ENCODE peak calls at places on chromosome 6, in seven cellular contexts. B is astrocyte of the spinal cord, H is endothelial cell, S is tibial nerve, K is WERI-Rb-1, R is IMR-90, F is Panc1. N is an unnamed sample.

GRCh38 chr6:1739220-1739619 is 129.5 kb downstream of the FOXC1 start:
- DNase-seq in B (no peak), H (no peak), S (no peak), K (no peak), R (no peak), F (no peak), N (no peak)

GRCh38 chr6:140436023-140436811 is 1061.8 kb upstream of the CITED2 start:
- DNase-seq in B (peak; percentile 86), H (no peak), S (no peak), K (no peak), R (peak; percentile 67), F (no peak), N (no peak)

GRCh38 chr6:33742092-33742491 is 4.6 kb downstream of the IP6K3 start:
- DNase-seq in B (no peak), H (no peak), S (no peak), K (no peak), R (no peak), F (no peak), N (no peak)

GRCh38 chr6:131954099-131954774 is 3.1 kb upstream of the CCN2 start:
- DNase-seq in B (no peak), H (no peak), S (no peak), K (no peak), R (peak; percentile 54), F (peak; percentile 52), N (no peak)

GRCh38 chr6:154462425-154462824 is 48.1 kb downstream of the CNKSR3 start:
- DNase-seq in B (no peak), H (no peak), S (no peak), K (no peak), R (no peak), F (no peak), N (no peak)

GRCh38 chr6:123321020-123321419 is 315.7 kb downstream of the TRDN start:
- DNase-seq in B (no peak), H (no peak), S (no peak), K (no peak), R (no peak), F (no peak), N (no peak)

GRCh38 chr6:34181903-34182302 is 36.0 kb upstream of the GRM4 start:
- DNase-seq in B (no peak), H (no peak), S (no peak), K (no peak), R (no peak), F (no peak), N (no peak)

GRCh38 chr6:111015656-111016190 is 33.9 kb downstream of the RPF2 start:
- DNase-seq in B (no peak), H (no peak), S (no peak), K (peak; percentile 36), R (no peak), F (no peak), N (no peak)

GRCh38 chr6:156699017-156699421 is 78.2 kb upstream of the ARID1B start:
- DNase-seq in B (peak; percentile 82), H (no peak), S (no peak), K (no peak), R (peak; percentile 91), F (no peak), N (no peak)

GRCh38 chr6:166736606-166737005 is 109.6 kb upstream of the RPS6KA2 start:
- DNase-seq in B (peak; percentile 65), H (no peak), S (no peak), K (no peak), R (peak; percentile 59), F (peak; percentile 42), N (no peak)

GRCh38 chr6:82872092-82872635 is 193.5 kb downstream of the UBE3D start:
- DNase-seq in B (no peak), H (no peak), S (no peak), K (no peak), R (no peak), F (no peak), N (no peak)

GRCh38 chr6:100818066-100818465 is 63.1 kb downstream of the ASCC3 start:
- DNase-seq in B (no peak), H (no peak), S (no peak), K (no peak), R (peak; percentile 13), F (no peak), N (no peak)

GRCh38 chr6:474454-475185 is 83.1 kb downstream of the IRF4 start:
- DNase-seq in B (no peak), H (peak; percentile 23), S (no peak), K (no peak), R (no peak), F (no peak), N (no peak)

GRCh38 chr6:112349915-112350314 is 2.8 kb downstream of the RFPL4B start:
- DNase-seq in B (no peak), H (no peak), S (no peak), K (no peak), R (no peak), F (no peak), N (no peak)

GRCh38 chr6:63372951-63373533 is 53.3 kb upstream of the LGSN start:
- DNase-seq in B (no peak), H (no peak), S (no peak), K (no peak), R (peak; percentile 13), F (no peak), N (no peak)

GRCh38 chr6:109453594-109454482 is 1.7 kb downstream of the MICAL1 start:
- DNase-seq in B (no peak), H (no peak), S (no peak), K (no peak), R (no peak), F (no peak), N (peak; percentile 89)

GRCh38 chr6:159513074-159513473 is 180.0 kb downstream of the SOD2 start:
- DNase-seq in B (no peak), H (no peak), S (no peak), K (no peak), R (no peak), F (no peak), N (no peak)

GRCh38 chr6:163533443-163533842 is 118.9 kb downstream of the QKI start:
- DNase-seq in B (peak; percentile 91), H (no peak), S (no peak), K (no peak), R (peak; percentile 97), F (no peak), N (no peak)

GRCh38 chr6:116127771-116128493 is 2.0 kb upstream of the COL10A1 start:
- DNase-seq in B (peak; percentile 17), H (no peak), S (no peak), K (no peak), R (peak; percentile 39), F (no peak), N (no peak)

GRCh38 chr6:75103411-75103810 is 102.4 kb downstream of the COL12A1 start:
- DNase-seq in B (no peak), H (no peak), S (no peak), K (no peak), R (no peak), F (no peak), N (no peak)

DNA sequence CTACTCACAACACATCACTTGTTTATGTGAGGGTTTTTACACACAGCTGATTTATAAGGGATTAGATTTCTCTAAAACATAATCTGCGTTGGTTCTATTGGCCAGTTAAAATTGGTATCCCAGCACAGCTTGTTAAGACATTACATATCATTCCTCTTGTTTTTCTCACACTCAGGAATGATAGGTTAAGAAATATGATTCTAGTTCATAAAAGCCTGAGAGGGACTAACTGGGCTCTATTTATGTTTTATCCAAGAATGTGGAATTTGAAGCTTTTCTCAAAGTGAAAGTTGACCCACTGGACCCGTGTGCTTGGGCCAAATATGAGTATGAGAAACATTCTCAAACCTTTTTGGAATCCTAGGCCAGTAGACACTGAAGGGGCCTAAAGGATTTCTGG is 117.3 kb downstream of the TMEM170B start:
- DNase-seq in B (peak; percentile 70), H (no peak), S (no peak), K (no peak), R (peak; percentile 81), F (no peak), N (no peak)
- TF ChIP-seq CTCF in B (no peak), H (no peak), S (no peak), K (no peak), R (no peak), F (no peak), N (no peak)

GRCh38 chr6:7169296-7169721 is 61.5 kb downstream of the RREB1 start:
- DNase-seq in B (no peak), H (no peak), S (peak; percentile 33), K (no peak), R (no peak), F (no peak), N (no peak)
- TF ChIP-seq CTCF in B (no peak), H (no peak), S (no peak), K (no peak), R (no peak), F (no peak), N (no peak)

GRCh38 chr6:30763618-30764489 is 19.5 kb upstream of the IER3 start:
- DNase-seq in B (peak; percentile 84), H (no peak), S (no peak), K (peak; percentile 76), R (peak; percentile 54), F (no peak), N (no peak)
- TF ChIP-seq CTCF in B (no peak), H (no peak), S (no peak), K (peak; percentile 25), R (peak; percentile 21), F (no peak), N (no peak)

GRCh38 chr6:36927691-36928546 is 26.6 kb upstream of the PI16 start:
- DNase-seq in B (no peak), H (no peak), S (no peak), K (no peak), R (peak; percentile 39), F (no peak), N (peak; percentile 18)
- TF ChIP-seq CTCF in B (no peak), H (no peak), S (no peak), K (no peak), R (no peak), F (no peak), N (no peak)

GRCh38 chr6:30358340-30358679 is 13.4 kb downstream of the RPP21 start:
- DNase-seq in B (no peak), H (no peak), S (no peak), K (no peak), R (peak; percentile 6), F (no peak), N (no peak)
- TF ChIP-seq CTCF in B (no peak), H (no peak), S (no peak), K (no peak), R (no peak), F (no peak), N (no peak)

GRCh38 chr6:35624341-35625070 is 64.2 kb downstream of the FKBP5 start:
- DNase-seq in B (no peak), H (no peak), S (no peak), K (no peak), R (peak; percentile 27), F (no peak), N (no peak)
- TF ChIP-seq CTCF in B (peak; percentile 44), H (no peak), S (no peak), K (peak; percentile 33), R (peak; percentile 40), F (no peak), N (no peak)

N was measured in glutamatergic neuron.